ENCODE peak calls at places on chromosomes 12 and 14, in four cellular contexts. K, T, I and M are unnamed samples.

GRCh38 chr12:1367731-1368285 is 226.6 kb downstream of the FBXL14 start:
- DNase-seq in K (no peak), T (no peak), I (no peak), M (no peak)

GRCh38 chr14:56422703-56423213 is 156.8 kb upstream of the TMEM260 start:
- DNase-seq in K (peak; percentile 71), T (no peak), I (peak; percentile 61), M (peak; percentile 76)

GRCh38 chr14:60721331-60722162 is 2.6 kb downstream of the SIX4 start:
- DNase-seq in K (peak; percentile 78), T (no peak), I (peak; percentile 51), M (peak; percentile 40)

GRCh38 chr14:91554535-91555332 is 44.6 kb upstream of the PPP4R3A start:
- DNase-seq in K (peak; percentile 23), T (no peak), I (peak; percentile 84), M (no peak)

GRCh38 chr12:49335955-49336644 is 888 bp downstream of the C1QL4 start:
- DNase-seq in K (no peak), T (no peak), I (no peak), M (no peak)

GRCh38 chr14:91458612-91459011 is 41.0 kb upstream of the CCDC88C start:
- DNase-seq in K (no peak), T (no peak), I (no peak), M (no peak)

GRCh38 chr12:41514050-41514449 is 325.9 kb downstream of the PDZRN4 start:
- DNase-seq in K (no peak), T (no peak), I (no peak), M (no peak)

GRCh38 chr14:104031384-104031783 is 54.1 kb upstream of the ASPG start:
- DNase-seq in K (no peak), T (no peak), I (no peak), M (no peak)

GRCh38 chr14:60171690-60172089 is 6.5 kb upstream of the DHRS7 start:
- DNase-seq in K (no peak), T (no peak), I (no peak), M (no peak)

GRCh38 chr12:101925352-101925751 is 48.0 kb downstream of the DRAM1 start:
- DNase-seq in K (peak; percentile 13), T (no peak), I (no peak), M (peak; percentile 100)

GRCh38 chr14:37089410-37089809 is 83.0 kb downstream of the SLC25A21 start:
- DNase-seq in K (peak; percentile 15), T (no peak), I (no peak), M (no peak)

GRCh38 chr12:122963928-122964240 is 2.4 kb downstream of the ABCB9 start:
- DNase-seq in K (no peak), T (no peak), I (no peak), M (no peak)

GRCh38 chr14:72700338-72701231 is 193.3 kb downstream of the DPF3 start:
- DNase-seq in K (no peak), T (no peak), I (no peak), M (peak; percentile 25)

GRCh38 chr14:74134484-74134883 is 49.7 kb downstream of the LIN52 start:
- DNase-seq in K (no peak), T (no peak), I (no peak), M (no peak)

GRCh38 chr12:116916122-116916521 is 5.4 kb downstream of the FBXW8 start:
- DNase-seq in K (peak; percentile 36), T (no peak), I (no peak), M (peak; percentile 23)

GRCh38 chr12:25655702-25656101 is 102.6 kb upstream of the LMNTD1 start:
- DNase-seq in K (no peak), T (no peak), I (no peak), M (no peak)

GRCh38 chr14:80475074-80475473 is 263.8 kb upstream of the DIO2 start:
- DNase-seq in K (no peak), T (no peak), I (no peak), M (peak; percentile 52)

GRCh38 chr12:108852674-108853073 is 4.7 kb downstream of the SSH1 start:
- DNase-seq in K (no peak), T (no peak), I (no peak), M (no peak)

GRCh38 chr14:81406863-81407262 is 6.7 kb upstream of the STON2 start:
- DNase-seq in K (no peak), T (no peak), I (peak; percentile 68), M (peak; percentile 66)